ENCODE peak calls at places on chromosomes 6 and 20, in four cellular contexts. I is hepatocyte, B is transverse colon, P is astrocyte. D is an unnamed sample.

GRCh38 chr20:57708694-57709673 is 831 bp downstream of the PMEPA1 start:
- DNase-seq in B (no peak), P (no peak), I (peak; percentile 56), D (no peak)

GRCh38 chr6:53411451-53411850 is 62.7 kb upstream of the ELOVL5 start:
- DNase-seq in P (peak; percentile 82), B (no peak), I (peak; percentile 22), D (no peak)

GRCh38 chr20:49395183-49395582 is 87.3 kb downstream of the KCNB1 start:
- DNase-seq in P (no peak), B (peak; percentile 43), I (no peak), D (no peak)

GRCh38 chr20:16828666-16829305 is 80.6 kb downstream of the OTOR start:
- DNase-seq in P (no peak), I (no peak), B (no peak), D (no peak)

GRCh38 chr6:15368873-15369272 is 123.0 kb downstream of the JARID2 start:
- DNase-seq in P (no peak), I (no peak), B (no peak), D (no peak)

GRCh38 chr20:51382986-51383821 is 159.3 kb downstream of the NFATC2 start:
- DNase-seq in B (peak; percentile 39), I (peak; percentile 43), P (no peak), D (no peak)

GRCh38 chr20:32516985-32517873 is 67.9 kb downstream of the NOL4L start:
- DNase-seq in B (no peak), P (no peak), I (no peak), D (no peak)

GRCh38 chr6:73290435-73290834 is 27.4 kb upstream of the KHDC1 start:
- DNase-seq in P (peak; percentile 18), I (no peak), B (no peak), D (no peak)

GRCh38 chr6:36082318-36082717 is 48.0 kb upstream of the MAPK13 start:
- DNase-seq in P (no peak), B (no peak), I (no peak), D (no peak)
- H3K9me3 ChIP-seq in P (no peaks in the 10 kb centered on the region), B (no peaks in the 10 kb centered on the region), I (peaks cover 6% of the 10 kb centered on the region), D (no peaks in the 10 kb centered on the region)

DNA sequence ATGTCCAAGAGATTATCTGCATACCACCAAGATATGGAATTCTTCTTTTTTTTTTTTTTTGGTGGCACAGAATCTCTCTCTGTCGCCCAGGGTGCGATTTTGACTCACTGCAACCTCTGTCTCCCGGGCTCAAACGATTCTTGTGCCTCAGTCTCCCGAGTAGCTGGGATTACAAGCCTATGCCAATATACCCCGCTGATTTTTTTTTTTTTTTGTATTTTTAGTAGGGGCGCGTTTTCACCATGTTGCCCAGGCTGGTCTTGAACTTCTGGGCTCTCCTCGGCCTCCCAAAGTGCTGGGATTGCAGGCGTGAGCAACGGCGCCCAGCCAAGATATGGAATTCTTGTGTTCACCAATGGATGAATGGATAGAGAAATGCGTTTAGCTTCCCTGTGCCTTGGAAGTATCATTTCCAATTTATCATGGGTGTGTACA is 31.0 kb downstream of the POM121L2 start:
- DNase-seq in P (no peak), B (no peak), I (no peak), D (no peak)
- H3K9me3 ChIP-seq in P (peaks cover 7% of the 10 kb centered on the region), B (peaks cover 3% of the 10 kb centered on the region), I (no peaks in the 10 kb centered on the region), D (peaks cover 23% of the 10 kb centered on the region)

GRCh38 chr20:59633646-59634045 is 29.3 kb downstream of the PHACTR3 start:
- DNase-seq in B (no peak), P (no peak), I (no peak), D (no peak)
- H3K9me3 ChIP-seq in B (no peaks in the 10 kb centered on the region), P (peaks cover 3% of the 10 kb centered on the region), I (no peaks in the 10 kb centered on the region), D (no peaks in the 10 kb centered on the region)

GRCh38 chr6:169938262-169938701 is 186.9 kb downstream of the ERMARD start:
- DNase-seq in I (no peak), P (no peak), B (no peak), D (no peak)

GRCh38 chr6:169937389-169938261 is 186.2 kb downstream of the ERMARD start:
- DNase-seq in B (no peak), P (no peak), I (no peak), D (no peak)

GRCh38 chr6:169938731-169939130 is 187.3 kb downstream of the ERMARD start:
- DNase-seq in I (no peak), B (no peak), P (no peak), D (no peak)

GRCh38 chr6:169940554-169941290 is 189.3 kb downstream of the ERMARD start:
- DNase-seq in P (no peak), B (no peak), I (no peak), D (no peak)

DNA sequence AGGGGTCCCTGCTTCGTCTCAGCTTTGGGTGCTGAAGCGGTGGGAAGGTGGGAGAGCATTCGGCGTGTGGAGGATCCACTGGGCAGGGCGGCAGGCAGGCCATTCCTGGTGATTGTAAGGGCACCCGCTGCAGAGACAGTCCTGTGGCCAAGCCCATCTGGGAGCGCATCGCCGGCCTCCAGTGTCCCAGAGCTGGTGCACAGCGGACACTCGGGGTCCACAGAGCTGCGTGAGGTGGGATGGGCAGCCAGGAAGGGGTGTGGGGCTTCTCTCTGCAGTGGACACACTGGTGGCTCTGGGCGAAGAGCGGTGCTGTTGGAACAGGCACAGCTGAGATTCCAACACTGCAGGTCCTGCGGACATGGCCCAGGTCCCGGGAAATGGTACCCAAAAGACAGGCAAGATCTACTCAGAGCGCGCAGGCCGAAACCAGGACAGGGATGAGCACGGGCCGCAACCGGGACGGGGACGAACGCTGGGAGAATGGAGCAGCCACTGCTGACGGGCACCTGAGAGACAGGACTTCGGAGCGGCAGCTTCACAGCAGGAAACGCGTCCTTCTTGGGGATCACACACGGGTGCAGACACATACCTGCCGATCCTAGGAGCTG is 188.2 kb downstream of the ERMARD start:
- DNase-seq in I (no peak), P (no peak), B (no peak), D (no peak)
- H3K9me3 ChIP-seq in I (no peaks in the 10 kb centered on the region), P (no peaks in the 10 kb centered on the region), B (no peaks in the 10 kb centered on the region), D (no peaks in the 10 kb centered on the region)

GRCh38 chr20:59647271-59647670 is 42.9 kb downstream of the PHACTR3 start:
- DNase-seq in I (no peak), P (no peak), B (no peak), D (no peak)

GRCh38 chr20:59650418-59650817 is 46.1 kb downstream of the PHACTR3 start:
- DNase-seq in P (no peak), I (no peak), B (no peak), D (no peak)

GRCh38 chr20:59646487-59646886 is 42.1 kb downstream of the PHACTR3 start:
- DNase-seq in P (no peak), B (no peak), I (no peak), D (no peak)

GRCh38 chr20:59645761-59646171 is 41.4 kb downstream of the PHACTR3 start:
- DNase-seq in I (no peak), P (no peak), B (no peak), D (no peak)

DNA sequence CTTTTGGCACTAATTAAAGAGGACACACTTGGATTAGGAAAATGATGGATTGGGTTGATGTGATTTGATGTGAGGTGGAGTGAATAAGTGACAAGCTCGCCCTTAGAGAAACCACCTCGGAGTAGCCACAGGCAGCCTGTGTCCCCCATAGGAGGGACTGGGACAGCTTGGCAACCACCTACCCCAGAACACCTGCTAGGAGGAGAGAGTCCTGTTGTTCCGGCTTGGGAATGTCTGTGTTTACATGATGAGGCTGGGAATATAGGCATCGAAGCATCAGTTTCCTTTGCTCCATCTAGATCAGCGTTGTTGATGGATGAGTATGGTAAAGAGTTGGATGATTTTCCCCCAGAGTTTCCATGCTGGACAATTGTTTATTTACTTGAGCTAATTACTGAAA is 44.4 kb downstream of the PHACTR3 start:
- DNase-seq in B (no peak), P (no peak), I (no peak), D (no peak)
- H3K9me3 ChIP-seq in B (no peaks in the 10 kb centered on the region), P (peaks cover 3% of the 10 kb centered on the region), I (no peaks in the 10 kb centered on the region), D (no peaks in the 10 kb centered on the region)

GRCh38 chr6:89301586-89302194 is 13.4 kb downstream of the GABRR2 start:
- DNase-seq in B (no peak), P (no peak), I (no peak), D (no peak)
- H3K9me3 ChIP-seq in B (no peaks in the 10 kb centered on the region), P (peaks cover 2% of the 10 kb centered on the region), I (no peaks in the 10 kb centered on the region), D (no peaks in the 10 kb centered on the region)

GRCh38 chr20:30486103-30486478 is 771.4 kb upstream of the DEFB115 start:
- DNase-seq in I (no peak), P (peak; percentile 7), B (no peak), D (no peak)
- H3K9me3 ChIP-seq in I (peaks cover 3% of the 10 kb centered on the region), P (peaks cover 7% of the 10 kb centered on the region), B (no peaks in the 10 kb centered on the region), D (no peaks in the 10 kb centered on the region)

D was measured in T-helper 17 cell.